ENCODE peak calls at places on chromosome 12, in five cellular contexts. L is stimulated activated CD8-positive, alpha-beta memory T cell treated with anti-CD3 and anti-CD28 coated beads, Interleukin-15, amount 100 ng/mL, for 24 hours; B is NCI-H1092; A is Ammon's horn; Y is amygdala. O is an unnamed sample.

GRCh38 chr12:1741154-1741949 is 50.5 kb downstream of the ADIPOR2 start:
- DNase-seq in A (no peak), B (no peak), L (no peak), Y (no peak), O (no peak)

GRCh38 chr12:95473440-95473946 is 459 bp upstream of the METAP2 start:
- DNase-seq in Y (no peak), A (peak; percentile 53), L (peak; percentile 2), B (no peak), O (peak; percentile 67)

GRCh38 chr12:3116106-3116898 is 39.1 kb downstream of the TSPAN9 start:
- DNase-seq in A (no peak), Y (no peak), L (no peak), B (no peak), O (no peak)

GRCh38 chr12:52132754-52133161 is 53.3 kb downstream of the SMIM41 start:
- DNase-seq in A (no peak), Y (no peak), L (no peak), B (no peak), O (no peak)

GRCh38 chr12:50453872-50454271 is 50.9 kb upstream of the DIP2B start:
- DNase-seq in A (no peak), Y (no peak), L (no peak), B (no peak), O (no peak)

GRCh38 chr12:97754306-97754705 is 291.7 kb downstream of the RMST start:
- DNase-seq in L (no peak), Y (no peak), A (no peak), B (no peak), O (no peak)

GRCh38 chr12:114713466-114714215 is 29.7 kb upstream of the TBX3 start:
- DNase-seq in Y (no peak), L (no peak), B (no peak), A (no peak), O (no peak)

GRCh38 chr12:130281157-130281799 is 56.4 kb upstream of the PIWIL1 start:
- DNase-seq in A (peak; percentile 42), L (peak; percentile 12), B (no peak), Y (no peak), O (peak; percentile 1)

GRCh38 chr12:105270671-105271255 is 34.8 kb upstream of the APPL2 start:
- DNase-seq in Y (no peak), A (no peak), L (no peak), B (no peak), O (no peak)

GRCh38 chr12:93915411-93915810 is 233.0 kb upstream of the PLXNC1 start:
- DNase-seq in L (no peak), B (no peak), A (no peak), Y (no peak), O (no peak)

GRCh38 chr12:67759829-67760228 is 111.3 kb downstream of the DYRK2 start:
- DNase-seq in A (no peak), B (no peak), Y (no peak), L (no peak), O (no peak)

GRCh38 chr12:3000548-3001275 is 41.5 kb downstream of the TEAD4 start:
- DNase-seq in B (no peak), Y (no peak), A (no peak), L (no peak), O (no peak)

GRCh38 chr12:124715121-124715990 is 147.9 kb upstream of the NCOR2 start:
- DNase-seq in Y (no peak), L (no peak), B (no peak), A (no peak), O (no peak)

GRCh38 chr12:54984602-54985376 is at the start of gene TESPA1:
- DNase-seq in L (peak; percentile 43), A (peak; percentile 65), Y (no peak), B (no peak), O (peak; percentile 62)

GRCh38 chr12:75047885-75048525 is 161.6 kb downstream of the KCNC2 start:
- DNase-seq in A (no peak), B (no peak), Y (no peak), L (no peak), O (no peak)